ENCODE peak calls at places on chromosomes 6 and 20, in six cellular contexts. One of them, this sample, is unnamed.

GRCh38 chr20:62887147-62887859 is 25.7 kb upstream of the TCFL5 start:
- DNase-seq in lung: no peak
- DNase-seq in K562: no peak
- DNase-seq in ureter: peak
- DNase-seq in AG09309: peak
- DNase-seq in H54: peak
- DNase-seq in this sample: peak

GRCh38 chr20:58512808-58513552 is 2.2 kb downstream of the APCDD1L start:
- DNase-seq in lung: no peak
- DNase-seq in K562: no peak
- DNase-seq in ureter: peak
- DNase-seq in AG09309: no peak
- DNase-seq in H54: no peak
- DNase-seq in this sample: no peak

GRCh38 chr6:141290871-141291270 is 841.9 kb upstream of the GJE1 start:
- DNase-seq in H54: no peak
- DNase-seq in lung: no peak
- DNase-seq in AG09309: no peak
- DNase-seq in K562: no peak
- DNase-seq in ureter: no peak
- DNase-seq in this sample: no peak

GRCh38 chr6:145815351-145815772 is 767 bp upstream of the FBXO30 start:
- DNase-seq in K562: peak
- DNase-seq in H54: peak
- DNase-seq in lung: no peak
- DNase-seq in AG09309: no peak
- DNase-seq in ureter: peak
- DNase-seq in this sample: no peak

GRCh38 chr6:11770546-11771466 is 7.8 kb downstream of the ADTRP start:
- DNase-seq in H54: peak
- DNase-seq in lung: peak
- DNase-seq in ureter: peak
- DNase-seq in K562: no peak
- DNase-seq in AG09309: peak
- DNase-seq in this sample: no peak

GRCh38 chr6:37024665-37025337 is 19.3 kb downstream of the FGD2 start:
- DNase-seq in lung: no peak
- DNase-seq in K562: no peak
- DNase-seq in ureter: peak
- DNase-seq in H54: peak
- DNase-seq in AG09309: no peak
- DNase-seq in this sample: no peak

GRCh38 chr6:111993342-111993741 is 60.6 kb upstream of the CCN6 start:
- DNase-seq in AG09309: no peak
- DNase-seq in K562: no peak
- DNase-seq in lung: no peak
- DNase-seq in ureter: no peak
- DNase-seq in H54: no peak
- DNase-seq in this sample: no peak

GRCh38 chr6:110728501-110728900 is 86.8 kb downstream of the CDK19 start:
- DNase-seq in ureter: no peak
- DNase-seq in H54: no peak
- DNase-seq in AG09309: no peak
- DNase-seq in lung: no peak
- DNase-seq in K562: no peak
- DNase-seq in this sample: no peak

GRCh38 chr20:57759724-57760123 is 49.9 kb upstream of the PMEPA1 start:
- DNase-seq in lung: no peak
- DNase-seq in H54: no peak
- DNase-seq in ureter: no peak
- DNase-seq in AG09309: no peak
- DNase-seq in K562: no peak
- DNase-seq in this sample: no peak